ENCODE peak calls at places on chromosomes 13 and 19, in seven cellular contexts. W is HTR-8/SVneo; Y is NCI-H774; K is islet precursor cell; B is left colon; S is activated gamma-delta T cell treated with anti-CD3 and anti-CD28 coated beads, Interleukin-2, amount 50 U/mL, for 16 hours; Z is ureter. L is an unnamed sample.

GRCh38 chr13:48273346-48273745 is 30.2 kb upstream of the RB1 start:
- DNase-seq in W (no peak), Y (no peak), K (no peak), B (no peak), S (no peak), Z (no peak), L (no peak)

GRCh38 chr19:33413868-33414666 is 40.6 kb downstream of the CEBPG start:
- DNase-seq in W (no peak), Y (no peak), K (no peak), B (no peak), S (no peak), Z (no peak), L (no peak)

GRCh38 chr13:63449549-63449948 is 2033.9 kb upstream of the PCDH20 start:
- DNase-seq in W (peak; percentile 15), Y (no peak), K (no peak), B (no peak), S (no peak), Z (no peak), L (peak; percentile 12)

GRCh38 chr19:19098703-19099632 is 35.2 kb downstream of the SLC25A42 start:
- DNase-seq in W (no peak), Y (no peak), K (no peak), B (no peak), S (no peak), Z (no peak), L (no peak)

GRCh38 chr13:65592757-65593156 is 1637.4 kb downstream of the PCDH9 start:
- DNase-seq in W (no peak), Y (no peak), K (no peak), B (no peak), S (no peak), Z (no peak), L (no peak)

GRCh38 chr19:17475541-17476115 is 5.3 kb downstream of the SLC27A1 start:
- DNase-seq in W (no peak), Y (no peak), K (no peak), B (no peak), S (no peak), Z (no peak), L (no peak)

GRCh38 chr19:1453525-1454371 is 3.8 kb downstream of the APC2 start:
- DNase-seq in W (no peak), Y (peak; percentile 9), K (no peak), B (no peak), S (no peak), Z (no peak), L (no peak)

GRCh38 chr19:42113641-42114348 is 18.5 kb downstream of the POU2F2 start:
- DNase-seq in W (peak; percentile 90), Y (no peak), K (peak; percentile 99), B (no peak), S (no peak), Z (no peak), L (no peak)

GRCh38 chr13:114140131-114140908 is 7.9 kb upstream of the RASA3 start:
- DNase-seq in W (no peak), Y (no peak), K (no peak), B (no peak), S (no peak), Z (no peak), L (no peak)